ENCODE peak calls at places on chromosome 6, in ten cellular contexts. K is cardiac muscle cell, H is transverse colon, M is astrocyte, S is spleen, U is IMR-90, T is brain microvascular endothelial cell, R is PC-9, O is GM23338, P is pancreas. Y is an unnamed sample.

GRCh38 chr6:123402052-123402451 is 234.7 kb downstream of the TRDN start:
- DNase-seq in K (no peak), H (no peak), M (no peak), S (no peak), U (no peak), T (no peak), R (no peak), O (peak; percentile 8), P (no peak), Y (no peak)

GRCh38 chr6:157017861-157018260 is 240.7 kb downstream of the ARID1B start:
- DNase-seq in K (no peak), H (no peak), M (no peak), S (no peak), U (peak; percentile 15), T (no peak), R (no peak), O (no peak), P (no peak), Y (no peak)

GRCh38 chr6:339480-339879 is 47.2 kb downstream of the DUSP22 start:
- DNase-seq in K (no peak), H (no peak), M (no peak), S (no peak), U (no peak), T (no peak), R (no peak), O (no peak), P (no peak), Y (no peak)

GRCh38 chr6:119791746-119792145 is 442.2 kb upstream of the MAN1A1 start:
- DNase-seq in K (no peak), H (no peak), M (no peak), S (no peak), U (no peak), T (no peak), R (no peak), O (no peak), P (no peak), Y (no peak)

GRCh38 chr6:170453586-170454511 is 99.3 kb downstream of the PSMB1 start:
- DNase-seq in K (no peak), H (no peak), M (no peak), S (peak; percentile 51), U (no peak), T (no peak), R (no peak), O (no peak), P (no peak), Y (no peak)

GRCh38 chr6:14601490-14601889 is 483.9 kb downstream of the CD83 start:
- DNase-seq in K (no peak), H (no peak), M (no peak), S (no peak), U (no peak), T (no peak), R (no peak), O (no peak), P (peak; percentile 72), Y (no peak)

GRCh38 chr6:32845381-32845884 is 1.6 kb upstream of the PSMB8 start:
- DNase-seq in K (no peak), H (peak; percentile 45), M (no peak), S (peak; percentile 87), U (no peak), T (no peak), R (no peak), O (no peak), P (no peak), Y (no peak)

GRCh38 chr6:4316867-4317400 is 181.6 kb upstream of the ECI2 start:
- DNase-seq in K (no peak), H (peak; percentile 71), M (peak; percentile 90), S (no peak), U (peak; percentile 90), T (peak; percentile 24), R (peak; percentile 45), O (no peak), P (no peak), Y (peak; percentile 63)

GRCh38 chr6:121314407-121315112 is 19.7 kb downstream of the TBC1D32 start:
- DNase-seq in K (no peak), H (no peak), M (no peak), S (no peak), U (no peak), T (no peak), R (no peak), O (no peak), P (no peak), Y (no peak)

GRCh38 chr6:116881236-116881635 is 4.2 kb downstream of the RFX6 start:
- DNase-seq in K (no peak), H (no peak), M (no peak), S (no peak), U (no peak), T (no peak), R (no peak), O (no peak), P (no peak), Y (no peak)

GRCh38 chr6:166572370-166573261 is 13.9 kb downstream of the RAMACL start:
- DNase-seq in K (peak; percentile 25), H (no peak), M (peak; percentile 74), S (no peak), U (peak; percentile 98), T (peak; percentile 85), R (no peak), O (peak; percentile 78), P (no peak), Y (no peak)

GRCh38 chr6:129104131-129104530 is 221.2 kb downstream of the LAMA2 start:
- DNase-seq in K (no peak), H (no peak), M (peak; percentile 22), S (no peak), U (peak; percentile 71), T (no peak), R (no peak), O (no peak), P (no peak), Y (peak; percentile 13)

GRCh38 chr6:43968110-43968965 is 158.9 kb downstream of the MRPL14 start:
- DNase-seq in K (no peak), H (no peak), M (no peak), S (no peak), U (no peak), T (no peak), R (no peak), O (no peak), P (no peak), Y (no peak)

GRCh38 chr6:21666200-21666671 is 72.7 kb downstream of the SOX4 start:
- DNase-seq in K (no peak), H (peak; percentile 8), M (no peak), S (peak; percentile 74), U (no peak), T (no peak), R (no peak), O (peak; percentile 91), P (peak; percentile 62), Y (no peak)

GRCh38 chr6:89707766-89708165 is 69.2 kb upstream of the LYRM2 start:
- DNase-seq in K (no peak), H (no peak), M (no peak), S (no peak), U (no peak), T (no peak), R (no peak), O (no peak), P (no peak), Y (peak; percentile 8)
- H3K27ac ChIP-seq in K (no peak overlapping the region), H (no peak overlapping the region), M (no peak overlapping the region), S (no peak overlapping the region), U (no peak overlapping the region), T (no peak overlapping the region), R (no peak overlapping the region), O (peak overlapping the region; percentile 48), P (no peak overlapping the region), Y (no peak overlapping the region)

DNA sequence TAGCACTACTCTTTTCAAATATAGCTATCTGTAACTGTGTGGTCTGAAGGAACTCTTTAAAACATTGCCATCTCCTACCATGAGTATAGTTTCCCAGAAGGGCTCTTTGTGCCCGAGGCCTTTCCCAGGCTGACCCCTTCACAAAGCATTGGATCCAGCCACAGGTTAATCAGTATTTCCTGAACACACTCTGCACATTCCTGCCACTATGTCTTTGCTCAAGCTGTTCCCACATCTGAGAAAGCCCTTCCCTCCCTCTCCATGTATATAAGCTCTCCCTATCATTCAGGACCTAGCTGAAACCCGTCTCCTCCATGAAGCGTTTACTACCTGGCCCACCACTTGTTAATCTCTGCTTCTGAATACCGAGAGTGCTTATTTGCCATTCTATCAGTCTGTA is 47.8 kb upstream of the PKHD1 start:
- DNase-seq in K (no peak), H (no peak), M (no peak), S (no peak), U (no peak), T (no peak), R (no peak), O (peak; percentile 11), P (no peak), Y (no peak)
- TF ChIP-seq CTCF in K (no peak), H (no peak), M (no peak), S (no peak), U (no peak), T (no peak), R (no peak), O (no peak), P (no peak), Y (no peak)

DNA sequence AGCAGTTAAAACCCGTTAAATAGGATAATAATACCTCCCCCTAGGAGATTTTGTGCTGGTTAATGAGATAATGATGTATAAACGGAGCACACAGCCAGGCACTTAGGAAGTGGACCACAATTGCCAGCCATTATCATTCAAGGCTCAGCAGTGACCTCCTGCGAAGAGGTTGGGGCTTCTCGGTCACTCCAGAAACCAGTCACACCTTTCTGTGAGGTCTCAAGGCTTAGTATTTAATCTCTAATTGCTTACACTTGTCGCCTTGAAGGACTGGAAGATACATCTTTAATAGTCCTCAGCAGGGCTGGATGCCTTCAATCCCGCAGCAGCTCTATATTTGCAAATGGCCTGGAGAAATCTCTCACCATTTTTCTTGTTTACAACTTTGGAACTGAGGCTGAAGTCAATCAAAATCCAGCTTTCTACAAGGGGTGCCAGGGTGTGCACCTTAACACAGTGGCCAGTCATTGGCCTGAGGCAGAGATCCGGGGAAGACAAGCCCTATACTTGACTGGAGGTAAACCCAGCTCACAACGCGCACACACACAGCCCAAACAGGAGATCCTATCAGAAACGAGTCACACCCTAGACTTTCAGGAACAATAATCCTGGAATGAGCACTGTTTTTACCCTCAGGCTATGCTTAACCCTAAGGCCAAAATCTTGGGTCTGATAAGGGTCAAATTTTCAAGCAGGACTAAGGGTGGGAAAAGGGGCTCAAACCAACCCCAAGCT is 1.2 kb downstream of the POU5F1 start:
- DNase-seq in K (no peak), H (no peak), M (no peak), S (no peak), U (no peak), T (no peak), R (peak; percentile 82), O (no peak), P (no peak), Y (no peak)
- H3K27ac ChIP-seq in K (no peak overlapping the region), H (no peak overlapping the region), M (no peak overlapping the region), S (no peak overlapping the region), U (no peak overlapping the region), T (no peak overlapping the region), R (no peak overlapping the region), O (peak overlapping the region; percentile 100), P (no peak overlapping the region), Y (peak overlapping the region; percentile 59)

GRCh38 chr6:68229566-68229965 is 405.5 kb upstream of the ADGRB3 start:
- DNase-seq in K (no peak), H (no peak), M (peak; percentile 40), S (no peak), U (no peak), T (no peak), R (no peak), O (no peak), P (no peak), Y (no peak)

GRCh38 chr6:68225729-68226128 is 409.4 kb upstream of the ADGRB3 start:
- DNase-seq in K (no peak), H (no peak), M (no peak), S (no peak), U (no peak), T (no peak), R (no peak), O (peak; percentile 34), P (no peak), Y (no peak)

GRCh38 chr6:68226460-68226859 is 408.6 kb upstream of the ADGRB3 start:
- DNase-seq in K (peak; percentile 23), H (no peak), M (no peak), S (no peak), U (no peak), T (no peak), R (no peak), O (peak; percentile 61), P (no peak), Y (no peak)
- TF ChIP-seq CTCF in K (peak; percentile 48), H (no peak), M (peak; percentile 23), S (no peak), U (no peak), T (peak; percentile 50), R (peak; percentile 39), O (peak; percentile 71), P (no peak), Y (no peak)

Y was measured in RWPE1.